ENCODE peak calls at places on chromosome 3, in four cellular contexts. H, K, R and J are unnamed samples.

GRCh38 chr3:133854971-133855370 is 40.7 kb downstream of the RAB6B start:
- DNase-seq in H (no peak), K (no peak), R (no peak), J (no peak)

GRCh38 chr3:197801801-197802504 is 10.9 kb downstream of the LRCH3 start:
- DNase-seq in H (no peak), K (peak), R (no peak), J (no peak)

GRCh38 chr3:111809196-111809595 is 49.9 kb upstream of the PHLDB2 start:
- DNase-seq in H (no peak), K (no peak), R (no peak), J (no peak)

GRCh38 chr3:151631946-151632345 is 101.8 kb upstream of the AADACL2 start:
- DNase-seq in H (no peak), K (no peak), R (no peak), J (no peak)

GRCh38 chr3:183584914-183585280 is 29.4 kb upstream of the KLHL6 start:
- DNase-seq in H (no peak), K (no peak), R (no peak), J (no peak)

GRCh38 chr3:42097166-42097946 is 6.2 kb downstream of the TRAK1 start:
- DNase-seq in H (no peak), K (no peak), R (no peak), J (no peak)

GRCh38 chr3:150255416-150255815 is 152.7 kb upstream of the TSC22D2 start:
- DNase-seq in H (no peak), K (no peak), R (peak), J (no peak)

GRCh38 chr3:108091498-108092259 is 848 bp upstream of the CD47 start:
- DNase-seq in H (no peak), K (no peak), R (peak), J (no peak)

GRCh38 chr3:177440456-177441105 is 243.3 kb upstream of the TBL1XR1 start:
- DNase-seq in H (no peak), K (no peak), R (no peak), J (no peak)

GRCh38 chr3:14431928-14432834 is 29.8 kb downstream of the SLC6A6 start:
- DNase-seq in H (peak), K (peak), R (no peak), J (peak)